ENCODE peak calls at places on chromosomes 3 and 15, in seven cellular contexts. One of them, this sample, is unnamed. For H3K4me1, the result is how much of the 10 kb centered on the place peaks cover.

GRCh38 chr3:42166214-42166613 is 75.1 kb downstream of the TRAK1 start:
- DNase-seq in H1: no peak
- DNase-seq in A673: no peak
- DNase-seq in ovary: no peak
- DNase-seq in breast epithelium: no peak
- DNase-seq in heart left ventricle: no peak
- DNase-seq in fibroblast of lung: no peak
- DNase-seq in this sample: no peak

GRCh38 chr15:31325432-31325975 is 1.1 kb upstream of the KLF13 start:
- DNase-seq in fibroblast of lung: peak
- DNase-seq in heart left ventricle: peak
- DNase-seq in ovary: peak
- DNase-seq in H1: no peak
- DNase-seq in breast epithelium: no peak
- DNase-seq in A673: peak
- DNase-seq in this sample: peak

GRCh38 chr3:45841380-45841700 is 579 bp downstream of the LZTFL1 start:
- DNase-seq in fibroblast of lung: peak
- DNase-seq in H1: no peak
- DNase-seq in ovary: peak
- DNase-seq in A673: no peak
- DNase-seq in breast epithelium: no peak
- DNase-seq in heart left ventricle: no peak
- DNase-seq in this sample: peak

GRCh38 chr3:159732172-159733111 is 256.2 kb upstream of the IL12A start:
- DNase-seq in fibroblast of lung: peak
- DNase-seq in ovary: no peak
- DNase-seq in H1: peak
- DNase-seq in heart left ventricle: no peak
- DNase-seq in A673: no peak
- DNase-seq in breast epithelium: no peak
- DNase-seq in this sample: peak

GRCh38 chr3:155640098-155640497 is 104.8 kb downstream of the PLCH1 start:
- DNase-seq in breast epithelium: no peak
- DNase-seq in A673: no peak
- DNase-seq in H1: no peak
- DNase-seq in heart left ventricle: no peak
- DNase-seq in fibroblast of lung: no peak
- DNase-seq in ovary: no peak
- DNase-seq in this sample: no peak

GRCh38 chr15:65829150-65829764 is 37.2 kb upstream of the DENND4A start:
- DNase-seq in A673: peak
- DNase-seq in fibroblast of lung: peak
- DNase-seq in heart left ventricle: no peak
- DNase-seq in ovary: no peak
- DNase-seq in breast epithelium: no peak
- DNase-seq in H1: no peak
- DNase-seq in this sample: no peak

GRCh38 chr3:73324203-73325155 is 263.0 kb downstream of the EBLN2 start:
- DNase-seq in H1: no peak
- DNase-seq in breast epithelium: no peak
- DNase-seq in A673: peak
- DNase-seq in fibroblast of lung: peak
- DNase-seq in heart left ventricle: no peak
- DNase-seq in ovary: no peak
- DNase-seq in this sample: no peak

GRCh38 chr3:190059242-190059590 is 61.5 kb downstream of the P3H2 start:
- DNase-seq in ovary: no peak
- DNase-seq in heart left ventricle: no peak
- DNase-seq in H1: no peak
- DNase-seq in A673: no peak
- DNase-seq in fibroblast of lung: no peak
- DNase-seq in breast epithelium: no peak
- DNase-seq in this sample: no peak

DNA sequence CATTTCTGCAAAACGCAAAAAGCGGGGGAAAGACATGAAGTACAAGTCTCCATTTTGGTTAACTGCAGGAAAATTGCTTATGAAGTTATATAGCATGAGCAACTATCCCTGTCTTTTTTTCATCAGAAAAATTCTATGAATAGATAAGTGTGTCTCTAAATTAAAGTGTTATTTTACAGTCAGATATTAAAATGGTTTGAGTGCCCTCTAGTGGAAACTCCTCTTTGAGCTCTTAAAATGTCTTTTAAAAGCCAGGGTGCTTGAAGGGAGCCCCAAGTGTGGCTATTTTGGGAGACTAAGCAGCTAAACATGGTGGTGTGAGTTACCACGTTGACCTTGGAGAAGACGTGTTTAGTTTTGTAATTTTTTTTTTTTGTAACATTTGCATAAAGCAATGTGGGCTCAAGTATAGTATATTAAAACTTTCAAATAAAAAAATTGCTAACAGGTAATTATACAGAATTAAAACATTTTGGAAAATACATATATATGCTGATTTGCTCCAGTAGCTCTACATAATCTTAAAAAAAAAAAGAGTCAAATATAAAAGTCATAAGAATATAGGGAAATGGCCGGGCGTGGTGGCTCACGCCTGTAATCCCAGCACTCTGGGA is 77.2 kb downstream of the PPP2R3A start:
- DNase-seq in heart left ventricle: no peak
- DNase-seq in breast epithelium: no peak
- DNase-seq in H1: no peak
- DNase-seq in ovary: no peak
- DNase-seq in A673: peak
- DNase-seq in fibroblast of lung: peak
- DNase-seq in this sample: no peak
- TF ChIP-seq CTCF in heart left ventricle: peak
- TF ChIP-seq CTCF in breast epithelium: peak
- TF ChIP-seq CTCF in H1: peak
- TF ChIP-seq CTCF in ovary: peak
- TF ChIP-seq CTCF in A673: peak
- TF ChIP-seq CTCF in fibroblast of lung: peak
- TF ChIP-seq CTCF in this sample: peak

GRCh38 chr3:66489115-66489514 is 11.7 kb downstream of the LRIG1 start:
- DNase-seq in ovary: no peak
- DNase-seq in heart left ventricle: no peak
- DNase-seq in A673: no peak
- DNase-seq in fibroblast of lung: no peak
- DNase-seq in H1: no peak
- DNase-seq in breast epithelium: no peak
- DNase-seq in this sample: no peak
- H3K4me1 ChIP-seq in ovary: under half
- H3K4me1 ChIP-seq in heart left ventricle: half or more
- H3K4me1 ChIP-seq in A673: under half
- H3K4me1 ChIP-seq in fibroblast of lung: under half
- H3K4me1 ChIP-seq in H1: half or more
- H3K4me1 ChIP-seq in breast epithelium: under half
- H3K4me1 ChIP-seq in this sample: half or more

GRCh38 chr15:36796161-36796560 is 216.7 kb downstream of the CDIN1 start:
- DNase-seq in H1: no peak
- DNase-seq in ovary: no peak
- DNase-seq in heart left ventricle: no peak
- DNase-seq in breast epithelium: no peak
- DNase-seq in A673: no peak
- DNase-seq in fibroblast of lung: no peak
- DNase-seq in this sample: no peak
- TF ChIP-seq CTCF in H1: no peak
- TF ChIP-seq CTCF in ovary: no peak
- TF ChIP-seq CTCF in heart left ventricle: no peak
- TF ChIP-seq CTCF in breast epithelium: no peak
- TF ChIP-seq CTCF in A673: no peak
- TF ChIP-seq CTCF in fibroblast of lung: no peak
- TF ChIP-seq CTCF in this sample: no peak

GRCh38 chr15:66873856-66874255 is 171.8 kb downstream of the SMAD6 start:
- DNase-seq in A673: no peak
- DNase-seq in H1: no peak
- DNase-seq in ovary: no peak
- DNase-seq in fibroblast of lung: no peak
- DNase-seq in breast epithelium: no peak
- DNase-seq in heart left ventricle: peak
- DNase-seq in this sample: no peak
- H3K4me1 ChIP-seq in A673: under half
- H3K4me1 ChIP-seq in H1: under half
- H3K4me1 ChIP-seq in ovary: under half
- H3K4me1 ChIP-seq in fibroblast of lung: under half
- H3K4me1 ChIP-seq in breast epithelium: under half
- H3K4me1 ChIP-seq in heart left ventricle: under half
- H3K4me1 ChIP-seq in this sample: under half

This sample was measured in left lung.